ENCODE peak calls at places on chromosome X, in six cellular contexts. K is cardiac muscle cell, J is suprapubic skin, F is fibroblast of the aortic adventitia, I is HCT116, O is right atrium auricular region. T is an unnamed sample.

GRCh38 chrX:39327255-39327654 is 526.0 kb downstream of the MID1IP1 start:
- DNase-seq in K (no peak), J (no peak), F (no peak), I (no peak), O (no peak), T (no peak)

GRCh38 chrX:150696836-150697235 is 3.6 kb downstream of the MTMR1 start:
- DNase-seq in K (no peak), J (no peak), F (no peak), I (no peak), O (no peak), T (no peak)

GRCh38 chrX:129115104-129115503 is 408.2 kb downstream of the SMARCA1 start:
- DNase-seq in K (peak; percentile 6), J (no peak), F (no peak), I (peak; percentile 31), O (no peak), T (peak; percentile 5)

GRCh38 chrX:137999542-137999941 is 433.6 kb downstream of the ZIC3 start:
- DNase-seq in K (no peak), J (no peak), F (no peak), I (no peak), O (no peak), T (no peak)

GRCh38 chrX:65463550-65463949 is 71.0 kb downstream of the LAS1L start:
- DNase-seq in K (peak; percentile 24), J (no peak), F (peak; percentile 56), I (no peak), O (no peak), T (peak; percentile 6)

GRCh38 chrX:73943900-73944581 is 359.9 kb upstream of the ZCCHC13 start:
- DNase-seq in K (peak; percentile 94), J (peak; percentile 88), F (peak; percentile 91), I (peak; percentile 70), O (peak; percentile 92), T (peak; percentile 90)

GRCh38 chrX:133435544-133436124 is 20.3 kb upstream of the GPC4 start:
- DNase-seq in K (no peak), J (no peak), F (no peak), I (no peak), O (no peak), T (no peak)

GRCh38 chrX:80388206-80388605 is 32.0 kb upstream of the TENT5D start:
- DNase-seq in K (no peak), J (no peak), F (peak; percentile 71), I (no peak), O (no peak), T (no peak)

GRCh38 chrX:11881485-11882170 is 123.6 kb downstream of the MSL3 start:
- DNase-seq in K (peak; percentile 6), J (no peak), F (no peak), I (no peak), O (no peak), T (no peak)

GRCh38 chrX:153636716-153637115 is 10.3 kb upstream of the DUSP9 start:
- DNase-seq in K (no peak), J (no peak), F (no peak), I (no peak), O (no peak), T (no peak)

GRCh38 chrX:21940356-21940829 is at the start of gene SMS:
- DNase-seq in K (peak; percentile 82), J (peak; percentile 88), F (peak; percentile 67), I (no peak), O (peak; percentile 74), T (peak; percentile 73)

GRCh38 chrX:26470946-26471345 is 255.0 kb downstream of the MAGEB5 start:
- DNase-seq in K (no peak), J (no peak), F (no peak), I (no peak), O (no peak), T (no peak)

GRCh38 chrX:48540015-48540350 is 469 bp downstream of the TBC1D25 start:
- DNase-seq in K (peak; percentile 47), J (no peak), F (peak; percentile 43), I (peak; percentile 12), O (peak; percentile 62), T (peak; percentile 61)

GRCh38 chrX:12002876-12003275 is 135.4 kb upstream of the FRMPD4 start:
- DNase-seq in K (no peak), J (no peak), F (no peak), I (no peak), O (no peak), T (no peak)

DNA sequence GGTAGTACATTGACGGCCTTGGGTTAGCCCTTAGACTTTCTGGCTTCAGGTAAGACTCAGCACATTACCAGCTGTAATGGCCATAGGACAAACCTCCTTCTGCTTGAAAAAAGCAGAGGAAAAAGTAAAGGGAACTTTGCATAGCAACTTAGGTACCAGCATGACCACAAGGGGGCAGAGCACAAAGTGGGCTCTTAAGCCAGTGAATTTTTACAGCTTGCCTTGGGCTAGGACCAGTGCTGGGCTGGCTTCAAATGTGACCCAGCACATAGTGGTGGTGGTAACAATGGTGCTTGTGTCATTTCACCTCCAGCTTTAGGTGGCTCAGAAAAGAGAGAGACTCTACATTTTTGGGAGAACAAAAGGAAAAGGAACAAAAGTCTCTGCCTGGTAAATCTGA is 66.1 kb downstream of the KLHL4 start:
- DNase-seq in K (peak; percentile 36), J (no peak), F (peak; percentile 19), I (no peak), O (no peak), T (peak; percentile 50)
- TF ChIP-seq CTCF in K (peak; percentile 37), J (no peak), F (peak; percentile 53), I (no peak), O (peak; percentile 18), T (peak; percentile 67)

GRCh38 chrX:54359408-54359807 is 1.6 kb upstream of the WNK3 start:
- DNase-seq in K (peak; percentile 1), J (no peak), F (no peak), I (no peak), O (no peak), T (no peak)

GRCh38 chrX:54352677-54353076 is 5.2 kb downstream of the WNK3 start:
- DNase-seq in K (no peak), J (no peak), F (no peak), I (no peak), O (no peak), T (no peak)

GRCh38 chrX:54358424-54359211 is 772 bp upstream of the WNK3 start:
- DNase-seq in K (peak; percentile 82), J (peak; percentile 71), F (peak; percentile 3), I (no peak), O (no peak), T (peak; percentile 72)

DNA sequence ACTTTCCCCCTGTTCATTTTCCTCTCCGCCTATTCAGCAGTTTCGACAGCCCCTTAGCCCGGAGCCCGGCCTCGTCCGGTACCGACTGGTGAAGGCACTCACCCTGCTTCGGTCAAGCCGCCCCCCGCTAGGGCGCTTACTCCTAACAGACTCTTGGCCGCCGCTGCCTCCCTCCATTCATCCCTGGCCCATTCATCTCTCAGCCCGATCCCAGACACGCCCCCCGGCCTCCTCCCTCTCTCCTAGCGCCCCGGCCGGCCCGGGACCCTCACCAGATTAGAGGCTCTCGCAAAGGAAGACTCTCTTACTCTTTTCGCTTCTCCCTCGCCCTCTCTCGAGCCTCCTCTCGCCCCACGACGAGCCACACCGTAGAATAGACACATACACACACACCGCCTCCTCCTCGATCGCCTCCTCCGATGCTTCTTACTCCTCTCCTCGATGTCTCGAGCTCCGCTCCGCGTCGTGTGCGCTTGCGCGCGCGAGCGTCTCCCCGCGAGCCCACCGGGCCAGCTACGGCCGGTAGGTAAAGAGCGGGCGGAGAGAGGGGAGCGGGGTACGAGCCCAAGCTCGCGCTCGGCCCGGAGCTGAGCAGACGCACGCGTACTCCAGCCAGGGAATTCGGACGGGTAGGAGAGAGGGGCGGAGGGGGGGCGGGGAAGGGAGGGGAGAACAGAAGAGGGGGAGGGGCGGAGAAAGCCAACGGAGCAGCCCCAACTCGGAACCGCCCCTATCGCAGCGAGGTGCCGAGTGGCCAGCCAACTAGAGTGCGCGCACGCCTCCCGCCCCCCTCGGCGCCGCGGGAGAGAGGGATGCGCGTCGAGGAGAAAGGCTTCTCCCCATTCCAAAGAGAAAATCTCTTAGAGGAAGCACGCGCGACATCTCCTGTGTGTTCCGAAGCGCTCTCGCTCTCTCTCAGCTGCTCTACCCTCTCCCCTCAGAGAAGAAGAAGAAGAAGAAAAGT is at the start of gene WNK3:
- DNase-seq in K (peak; percentile 91), J (peak; percentile 75), F (peak; percentile 14), I (no peak), O (peak; percentile 74), T (peak; percentile 85)
- H3K4me3 ChIP-seq in K (peak within 1 kb of the TSS; percentile 64), J (peak within 1 kb of the TSS; percentile 53), F (peak within 1 kb of the TSS; percentile 51), I (no peak within 1 kb of the TSS), O (peak within 1 kb of the TSS; percentile 56), T (peak within 1 kb of the TSS; percentile 63)

DNA sequence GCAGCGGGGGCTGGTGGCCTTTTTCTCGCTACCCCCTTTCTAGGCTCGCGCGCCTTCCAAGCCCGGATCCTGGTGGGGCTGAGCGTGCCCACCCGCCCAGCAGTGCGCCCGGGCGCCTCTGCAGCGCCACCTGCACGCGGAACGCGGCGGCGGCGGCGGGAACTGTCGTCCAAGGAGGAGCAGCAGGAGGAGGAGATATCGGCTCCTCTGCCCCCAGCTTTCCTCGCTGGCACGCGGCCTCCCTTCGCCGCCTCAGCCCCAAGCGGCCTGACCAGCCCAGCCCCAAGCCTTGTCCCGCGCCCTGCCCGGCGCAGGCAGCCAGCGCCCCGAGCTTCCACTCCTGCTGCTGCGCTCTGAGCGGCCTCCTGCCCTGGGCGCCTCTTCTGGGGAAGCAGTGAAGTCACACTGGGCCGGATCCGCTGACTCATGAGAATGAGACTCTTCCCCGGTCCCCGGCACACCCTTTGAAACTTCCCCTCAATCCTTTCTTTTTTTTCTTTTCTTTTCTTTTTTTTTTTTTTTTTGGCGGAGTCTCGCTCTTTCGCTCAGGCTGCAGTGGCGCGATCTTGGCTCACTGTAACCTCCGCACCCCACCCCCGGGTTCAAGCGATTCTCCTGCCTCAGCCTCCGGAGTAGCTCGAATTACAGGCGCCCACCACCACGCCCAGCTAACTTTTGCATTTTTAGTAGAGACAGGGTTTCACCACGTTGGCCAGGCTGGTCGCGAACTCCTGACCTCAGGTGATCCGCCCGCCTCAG is 10.6 kb upstream of the ELF4 start:
- DNase-seq in K (peak; percentile 79), J (peak; percentile 86), F (peak; percentile 91), I (no peak), O (peak; percentile 78), T (peak; percentile 77)
- TF ChIP-seq CTCF in K (peak; percentile 57), J (peak; percentile 69), F (peak; percentile 40), I (no peak), O (peak; percentile 43), T (peak; percentile 38)

GRCh38 chrX:115582871-115583729 is 22.1 kb downstream of the PLS3 start:
- DNase-seq in K (peak; percentile 16), J (no peak), F (peak; percentile 51), I (no peak), O (no peak), T (peak; percentile 52)
- H3K4me3 ChIP-seq in K (no peak overlapping the region), J (peak overlapping the region; percentile 1), F (no peak overlapping the region), I (no peak overlapping the region), O (no peak overlapping the region), T (no peak overlapping the region)

T was measured in choroid plexus epithelial cell.